ENCODE peak calls at places on chromosomes 3 and 15, in nine cellular contexts. One of them, this sample, is unnamed.
A peak's percentile ranks its signal among the peaks of the same experiment; 100 is the strongest.

GRCh38 chr15:94909510-94909909 is 678.1 kb downstream of the MCTP2 start:
- DNase-seq in ovary: no peak
- DNase-seq in keratinocyte: no peak
- DNase-seq in Calu3: no peak
- DNase-seq in PC-3: no peak
- DNase-seq in left lung: no peak
- DNase-seq in astrocyte of the spinal cord: no peak
- DNase-seq in HFFc6: no peak
- DNase-seq in body of pancreas: no peak
- DNase-seq in this sample: no peak

GRCh38 chr3:42369304-42369703 is 41.1 kb downstream of the LYZL4 start:
- DNase-seq in ovary: no peak
- DNase-seq in keratinocyte: no peak
- DNase-seq in Calu3: no peak
- DNase-seq in PC-3: no peak
- DNase-seq in left lung: no peak
- DNase-seq in astrocyte of the spinal cord: peak; percentile 32
- DNase-seq in HFFc6: peak; percentile 8
- DNase-seq in body of pancreas: no peak
- DNase-seq in this sample: peak; percentile 54

GRCh38 chr15:89809093-89809786 is 5.4 kb downstream of the ANPEP start:
- DNase-seq in ovary: no peak
- DNase-seq in keratinocyte: no peak
- DNase-seq in Calu3: no peak
- DNase-seq in PC-3: no peak
- DNase-seq in left lung: peak; percentile 61
- DNase-seq in astrocyte of the spinal cord: peak; percentile 61
- DNase-seq in HFFc6: no peak
- DNase-seq in body of pancreas: peak; percentile 73
- DNase-seq in this sample: no peak

GRCh38 chr3:141250342-141250741 is 18.7 kb downstream of the PXYLP1 start:
- DNase-seq in ovary: no peak
- DNase-seq in keratinocyte: no peak
- DNase-seq in Calu3: no peak
- DNase-seq in PC-3: no peak
- DNase-seq in left lung: no peak
- DNase-seq in astrocyte of the spinal cord: no peak
- DNase-seq in HFFc6: no peak
- DNase-seq in body of pancreas: no peak
- DNase-seq in this sample: no peak

GRCh38 chr3:97927699-97928098 is 44.5 kb downstream of the RIOX2 start:
- DNase-seq in ovary: no peak
- DNase-seq in keratinocyte: no peak
- DNase-seq in Calu3: no peak
- DNase-seq in PC-3: peak; percentile 32
- DNase-seq in left lung: no peak
- DNase-seq in astrocyte of the spinal cord: peak; percentile 29
- DNase-seq in HFFc6: peak; percentile 31
- DNase-seq in body of pancreas: no peak
- DNase-seq in this sample: no peak

GRCh38 chr3:70774641-70775040 is 462.2 kb upstream of the MDFIC2 start:
- DNase-seq in ovary: no peak
- DNase-seq in keratinocyte: no peak
- DNase-seq in Calu3: no peak
- DNase-seq in PC-3: no peak
- DNase-seq in left lung: no peak
- DNase-seq in astrocyte of the spinal cord: no peak
- DNase-seq in HFFc6: no peak
- DNase-seq in body of pancreas: no peak
- DNase-seq in this sample: no peak

GRCh38 chr3:193231201-193231600 is 9.8 kb upstream of the PLAAT1 start:
- DNase-seq in ovary: no peak
- DNase-seq in keratinocyte: no peak
- DNase-seq in Calu3: no peak
- DNase-seq in PC-3: no peak
- DNase-seq in left lung: no peak
- DNase-seq in astrocyte of the spinal cord: no peak
- DNase-seq in HFFc6: no peak
- DNase-seq in body of pancreas: no peak
- DNase-seq in this sample: no peak

GRCh38 chr3:108603689-108604088 is 14.2 kb downstream of the DZIP3 start:
- DNase-seq in ovary: no peak
- DNase-seq in keratinocyte: no peak
- DNase-seq in Calu3: peak; percentile 30
- DNase-seq in PC-3: peak; percentile 44
- DNase-seq in left lung: no peak
- DNase-seq in astrocyte of the spinal cord: no peak
- DNase-seq in HFFc6: peak; percentile 16
- DNase-seq in body of pancreas: no peak
- DNase-seq in this sample: no peak

GRCh38 chr3:176274161-176274560 is 923.1 kb downstream of the TBL1XR1 start:
- DNase-seq in ovary: no peak
- DNase-seq in keratinocyte: no peak
- DNase-seq in Calu3: no peak
- DNase-seq in PC-3: peak; percentile 55
- DNase-seq in left lung: no peak
- DNase-seq in astrocyte of the spinal cord: no peak
- DNase-seq in HFFc6: no peak
- DNase-seq in body of pancreas: no peak
- DNase-seq in this sample: no peak

GRCh38 chr15:82122754-82123400 is 77.1 kb upstream of the MEX3B start:
- DNase-seq in ovary: peak; percentile 78
- DNase-seq in keratinocyte: peak; percentile 65
- DNase-seq in Calu3: peak; percentile 26
- DNase-seq in PC-3: peak; percentile 93
- DNase-seq in left lung: no peak
- DNase-seq in astrocyte of the spinal cord: peak; percentile 99
- DNase-seq in HFFc6: peak; percentile 96
- DNase-seq in body of pancreas: no peak
- DNase-seq in this sample: no peak

GRCh38 chr15:101810905-101811304 is 1.1 kb upstream of the OR4F15 start:
- DNase-seq in ovary: no peak
- DNase-seq in keratinocyte: no peak
- DNase-seq in Calu3: no peak
- DNase-seq in PC-3: no peak
- DNase-seq in left lung: no peak
- DNase-seq in astrocyte of the spinal cord: no peak
- DNase-seq in HFFc6: no peak
- DNase-seq in body of pancreas: no peak
- DNase-seq in this sample: no peak

GRCh38 chr3:157493627-157494550 is 9.3 kb downstream of the VEPH1 start:
- DNase-seq in ovary: no peak
- DNase-seq in keratinocyte: no peak
- DNase-seq in Calu3: peak; percentile 36
- DNase-seq in PC-3: peak; percentile 83
- DNase-seq in left lung: no peak
- DNase-seq in astrocyte of the spinal cord: peak; percentile 71
- DNase-seq in HFFc6: peak; percentile 63
- DNase-seq in body of pancreas: no peak
- DNase-seq in this sample: no peak

GRCh38 chr3:184230081-184230602 is 757 bp downstream of the VWA5B2 start:
- DNase-seq in ovary: no peak
- DNase-seq in keratinocyte: no peak
- DNase-seq in Calu3: peak; percentile 52
- DNase-seq in PC-3: no peak
- DNase-seq in left lung: peak; percentile 63
- DNase-seq in astrocyte of the spinal cord: no peak
- DNase-seq in HFFc6: no peak
- DNase-seq in body of pancreas: peak; percentile 46
- DNase-seq in this sample: no peak

GRCh38 chr15:64634576-64635485 is 140.6 kb downstream of the RBPMS2 start:
- DNase-seq in ovary: no peak
- DNase-seq in keratinocyte: no peak
- DNase-seq in Calu3: peak; percentile 39
- DNase-seq in PC-3: no peak
- DNase-seq in left lung: no peak
- DNase-seq in astrocyte of the spinal cord: peak; percentile 67
- DNase-seq in HFFc6: no peak
- DNase-seq in body of pancreas: no peak
- DNase-seq in this sample: no peak

GRCh38 chr3:68973635-68974034 is 39.8 kb downstream of the EOGT start:
- DNase-seq in ovary: no peak
- DNase-seq in keratinocyte: no peak
- DNase-seq in Calu3: peak; percentile 1
- DNase-seq in PC-3: no peak
- DNase-seq in left lung: no peak
- DNase-seq in astrocyte of the spinal cord: no peak
- DNase-seq in HFFc6: no peak
- DNase-seq in body of pancreas: no peak
- DNase-seq in this sample: no peak

GRCh38 chr15:77475898-77476297 is 55.2 kb downstream of the HMG20A start:
- DNase-seq in ovary: no peak
- DNase-seq in keratinocyte: no peak
- DNase-seq in Calu3: no peak
- DNase-seq in PC-3: no peak
- DNase-seq in left lung: no peak
- DNase-seq in astrocyte of the spinal cord: no peak
- DNase-seq in HFFc6: no peak
- DNase-seq in body of pancreas: no peak
- DNase-seq in this sample: no peak

GRCh38 chr15:78640527-78640839 is 527 bp downstream of the CHRNB4 start:
- DNase-seq in ovary: no peak
- DNase-seq in keratinocyte: no peak
- DNase-seq in Calu3: no peak
- DNase-seq in PC-3: no peak
- DNase-seq in left lung: no peak
- DNase-seq in astrocyte of the spinal cord: no peak
- DNase-seq in HFFc6: no peak
- DNase-seq in body of pancreas: no peak
- DNase-seq in this sample: no peak

GRCh38 chr3:177193706-177194268 is 3.5 kb downstream of the TBL1XR1 start:
- DNase-seq in ovary: no peak
- DNase-seq in keratinocyte: no peak
- DNase-seq in Calu3: no peak
- DNase-seq in PC-3: no peak
- DNase-seq in left lung: no peak
- DNase-seq in astrocyte of the spinal cord: no peak
- DNase-seq in HFFc6: no peak
- DNase-seq in body of pancreas: no peak
- DNase-seq in this sample: no peak

GRCh38 chr3:80213076-80213475 is 445.3 kb upstream of the ROBO1 start:
- DNase-seq in ovary: no peak
- DNase-seq in keratinocyte: no peak
- DNase-seq in Calu3: no peak
- DNase-seq in PC-3: no peak
- DNase-seq in left lung: no peak
- DNase-seq in astrocyte of the spinal cord: no peak
- DNase-seq in HFFc6: no peak
- DNase-seq in body of pancreas: no peak
- DNase-seq in this sample: no peak

GRCh38 chr3:165643433-165643824 is 193.8 kb downstream of the BCHE start:
- DNase-seq in ovary: no peak
- DNase-seq in keratinocyte: peak; percentile 2
- DNase-seq in Calu3: peak; percentile 41
- DNase-seq in PC-3: peak; percentile 55
- DNase-seq in left lung: no peak
- DNase-seq in astrocyte of the spinal cord: peak; percentile 78
- DNase-seq in HFFc6: peak; percentile 54
- DNase-seq in body of pancreas: no peak
- DNase-seq in this sample: no peak

GRCh38 chr15:57079907-57080750 is 161.7 kb downstream of the TCF12 start:
- DNase-seq in ovary: no peak
- DNase-seq in keratinocyte: no peak
- DNase-seq in Calu3: no peak
- DNase-seq in PC-3: no peak
- DNase-seq in left lung: no peak
- DNase-seq in astrocyte of the spinal cord: no peak
- DNase-seq in HFFc6: no peak
- DNase-seq in body of pancreas: no peak
- DNase-seq in this sample: no peak
- TF ChIP-seq CTCF in ovary: no peak
- TF ChIP-seq CTCF in keratinocyte: no peak
- TF ChIP-seq CTCF in Calu3: no peak
- TF ChIP-seq CTCF in PC-3: no peak
- TF ChIP-seq CTCF in left lung: no peak
- TF ChIP-seq CTCF in astrocyte of the spinal cord: no peak
- TF ChIP-seq CTCF in HFFc6: no peak
- TF ChIP-seq CTCF in body of pancreas: no peak
- TF ChIP-seq CTCF in this sample: no peak

GRCh38 chr3:100634493-100635272 is 25.3 kb downstream of the ADGRG7 start:
- DNase-seq in ovary: no peak
- DNase-seq in keratinocyte: no peak
- DNase-seq in Calu3: peak; percentile 83
- DNase-seq in PC-3: peak; percentile 62
- DNase-seq in left lung: no peak
- DNase-seq in astrocyte of the spinal cord: no peak
- DNase-seq in HFFc6: peak; percentile 43
- DNase-seq in body of pancreas: peak; percentile 61
- DNase-seq in this sample: no peak
- TF ChIP-seq CTCF in ovary: no peak
- TF ChIP-seq CTCF in keratinocyte: peak; percentile 22
- TF ChIP-seq CTCF in Calu3: no peak
- TF ChIP-seq CTCF in PC-3: peak; percentile 52
- TF ChIP-seq CTCF in left lung: no peak
- TF ChIP-seq CTCF in astrocyte of the spinal cord: no peak
- TF ChIP-seq CTCF in HFFc6: no peak
- TF ChIP-seq CTCF in body of pancreas: peak; percentile 76
- TF ChIP-seq CTCF in this sample: no peak

DNA sequence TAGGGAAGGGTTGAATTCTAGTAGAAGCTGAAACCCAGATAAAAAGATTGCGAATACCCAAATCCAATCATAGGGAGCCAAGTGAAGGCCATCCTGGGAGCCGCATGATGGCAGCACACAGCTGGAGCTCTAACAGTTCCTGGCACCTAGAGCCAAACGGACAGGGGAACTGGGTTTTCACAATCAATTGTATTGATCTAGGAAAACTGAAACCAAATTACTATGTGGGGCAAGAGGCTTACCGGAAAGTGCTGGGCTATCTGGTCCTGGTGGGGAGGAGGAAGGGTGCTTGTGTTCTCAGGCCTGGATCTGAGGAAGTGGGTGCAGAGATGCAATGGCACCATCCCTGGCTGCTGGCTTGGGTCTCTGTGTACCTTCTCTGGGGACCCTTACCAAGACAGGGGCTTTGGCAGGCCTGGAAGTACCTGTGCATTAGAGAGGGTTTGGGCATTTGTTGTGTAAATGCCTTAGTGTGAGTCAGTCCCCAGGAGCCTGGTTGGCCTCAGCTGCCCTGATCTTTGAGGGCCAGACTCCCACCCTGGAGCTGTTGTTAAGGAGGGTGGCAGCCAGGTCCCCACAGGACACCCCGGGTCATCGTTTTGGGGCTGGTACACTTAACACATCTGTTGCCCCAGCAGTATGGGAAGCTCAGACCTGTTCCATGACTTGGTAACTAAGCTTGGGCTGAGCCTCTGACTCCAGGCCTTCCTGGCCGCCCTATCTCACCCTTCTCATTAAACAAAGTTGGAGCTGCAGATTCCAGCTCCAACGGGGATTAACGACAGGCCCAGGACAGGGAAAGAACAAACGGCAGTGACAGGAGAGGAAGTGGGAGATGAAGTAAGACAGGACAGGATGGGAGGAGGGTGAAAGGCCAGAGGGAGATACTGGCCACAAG is 8.9 kb upstream of the FURIN start:
- DNase-seq in ovary: no peak
- DNase-seq in keratinocyte: no peak
- DNase-seq in Calu3: no peak
- DNase-seq in PC-3: no peak
- DNase-seq in left lung: no peak
- DNase-seq in astrocyte of the spinal cord: no peak
- DNase-seq in HFFc6: no peak
- DNase-seq in body of pancreas: peak; percentile 78
- DNase-seq in this sample: no peak
- TF ChIP-seq CTCF in ovary: no peak
- TF ChIP-seq CTCF in keratinocyte: no peak
- TF ChIP-seq CTCF in Calu3: no peak
- TF ChIP-seq CTCF in PC-3: no peak
- TF ChIP-seq CTCF in left lung: no peak
- TF ChIP-seq CTCF in astrocyte of the spinal cord: no peak
- TF ChIP-seq CTCF in HFFc6: peak; percentile 7
- TF ChIP-seq CTCF in body of pancreas: peak; percentile 69
- TF ChIP-seq CTCF in this sample: no peak

GRCh38 chr3:169350228-169350627 is 313.3 kb downstream of the MECOM start:
- DNase-seq in ovary: no peak
- DNase-seq in keratinocyte: no peak
- DNase-seq in Calu3: no peak
- DNase-seq in PC-3: peak; percentile 67
- DNase-seq in left lung: no peak
- DNase-seq in astrocyte of the spinal cord: no peak
- DNase-seq in HFFc6: no peak
- DNase-seq in body of pancreas: no peak
- DNase-seq in this sample: no peak
- TF ChIP-seq CTCF in ovary: no peak
- TF ChIP-seq CTCF in keratinocyte: no peak
- TF ChIP-seq CTCF in Calu3: no peak
- TF ChIP-seq CTCF in PC-3: no peak
- TF ChIP-seq CTCF in left lung: no peak
- TF ChIP-seq CTCF in astrocyte of the spinal cord: no peak
- TF ChIP-seq CTCF in HFFc6: no peak
- TF ChIP-seq CTCF in body of pancreas: no peak
- TF ChIP-seq CTCF in this sample: no peak